ENCODE peak calls at places on chromosome 1, in four cellular contexts. V, O, Z and H are unnamed samples.

GRCh38 chr1:174812026-174812425 is 187.7 kb upstream of the CACYBP start:
- DNase-seq in V (no peak), O (no peak), Z (no peak), H (peak; percentile 72)

GRCh38 chr1:226603030-226603960 is 54.7 kb downstream of the STUM start:
- DNase-seq in V (no peak), O (no peak), Z (peak; percentile 6), H (peak; percentile 73)

GRCh38 chr1:178324003-178324402 is 172.8 kb downstream of the CLEC20A start:
- DNase-seq in V (no peak), O (no peak), Z (no peak), H (no peak)

GRCh38 chr1:201324306-201324705 is 41.0 kb downstream of the PKP1 start:
- DNase-seq in V (no peak), O (no peak), Z (no peak), H (no peak)

GRCh38 chr1:6000444-6001288 is 8.4 kb upstream of the NPHP4 start:
- DNase-seq in V (no peak), O (no peak), Z (no peak), H (no peak)

GRCh38 chr1:28466226-28466778 is 39.5 kb upstream of the RCC1 start:
- DNase-seq in V (no peak), O (no peak), Z (no peak), H (no peak)

GRCh38 chr1:100034465-100034864 is 64.7 kb downstream of the SLC35A3 start:
- DNase-seq in V (no peak), O (no peak), Z (peak; percentile 54), H (peak; percentile 48)

GRCh38 chr1:38941093-38941492 is 537 bp downstream of the RHBDL2 start:
- DNase-seq in V (no peak), O (no peak), Z (no peak), H (no peak)

GRCh38 chr1:61436016-61436415 is 288.9 kb downstream of the TM2D1 start:
- DNase-seq in V (no peak), O (no peak), Z (no peak), H (peak; percentile 9)

GRCh38 chr1:203607169-203607873 is 19.3 kb upstream of the ATP2B4 start:
- DNase-seq in V (peak; percentile 70), O (peak; percentile 51), Z (peak; percentile 96), H (peak; percentile 91)

GRCh38 chr1:6269271-6269996 is 8.5 kb upstream of the GPR153 start:
- DNase-seq in V (no peak), O (no peak), Z (no peak), H (no peak)

GRCh38 chr1:209305221-209305954 is 278.1 kb upstream of the CAMK1G start:
- DNase-seq in V (no peak), O (no peak), Z (no peak), H (no peak)

GRCh38 chr1:8736927-8737326 is 80.5 kb downstream of the RERE start:
- DNase-seq in V (no peak), O (no peak), Z (no peak), H (peak; percentile 45)

GRCh38 chr1:112618114-112618720 is 724 bp downstream of the ST7L start:
- DNase-seq in V (peak; percentile 33), O (peak; percentile 22), Z (peak; percentile 64), H (peak; percentile 39)

GRCh38 chr1:219533280-219533679 is 79.6 kb downstream of the ZC3H11B start:
- DNase-seq in V (no peak), O (no peak), Z (no peak), H (peak; percentile 95)

GRCh38 chr1:175757381-175758015 is 14.1 kb upstream of the TNR start:
- DNase-seq in V (no peak), O (no peak), Z (peak; percentile 24), H (no peak)

GRCh38 chr1:23369335-23370013 is at the start of gene ZNF436:
- DNase-seq in V (peak; percentile 33), O (no peak), Z (peak; percentile 93), H (peak; percentile 96)

GRCh38 chr1:12003762-12004161 is 15.5 kb upstream of the MIIP start:
- DNase-seq in V (no peak), O (no peak), Z (no peak), H (no peak)

GRCh38 chr1:43934279-43934985 is 831 bp downstream of the ARTN start:
- DNase-seq in V (peak; percentile 59), O (peak; percentile 29), Z (peak; percentile 58), H (peak; percentile 63)

GRCh38 chr1:11065796-11066195 is 6.0 kb upstream of the SRM start:
- DNase-seq in V (no peak), O (no peak), Z (no peak), H (no peak)

GRCh38 chr1:198449281-198449680 is 91.2 kb downstream of the ATP6V1G3 start:
- DNase-seq in V (no peak), O (no peak), Z (no peak), H (no peak)

GRCh38 chr1:64080947-64081562 is 122.4 kb upstream of the UBE2U start:
- DNase-seq in V (no peak), O (no peak), Z (peak; percentile 57), H (peak; percentile 62)

GRCh38 chr1:37631039-37631428 is 3.7 kb downstream of the RSPO1 start:
- DNase-seq in V (no peak), O (no peak), Z (peak; percentile 13), H (no peak)

GRCh38 chr1:22056921-22057320 is 4.4 kb downstream of the CDC42 start:
- DNase-seq in V (no peak), O (no peak), Z (no peak), H (no peak)

GRCh38 chr1:22053018-22053860 is 730 bp downstream of the CDC42 start:
- DNase-seq in V (peak; percentile 57), O (peak; percentile 45), Z (peak; percentile 87), H (peak; percentile 83)

GRCh38 chr1:22053861-22054770 is 1.6 kb downstream of the CDC42 start:
- DNase-seq in V (no peak), O (no peak), Z (peak; percentile 67), H (no peak)

GRCh38 chr1:22056043-22056442 is 3.5 kb downstream of the CDC42 start:
- DNase-seq in V (no peak), O (no peak), Z (peak; percentile 41), H (no peak)

GRCh38 chr1:22055463-22055862 is 3.0 kb downstream of the CDC42 start:
- DNase-seq in V (no peak), O (no peak), Z (no peak), H (no peak)
- H3K4me3 ChIP-seq in V (peak overlapping the region; percentile 16), O (peak overlapping the region; percentile 70), Z (no peak overlapping the region), H (peak overlapping the region; percentile 14)

GRCh38 chr1:81874461-81874860 is 73.7 kb downstream of the ADGRL2 start:
- DNase-seq in V (no peak), O (no peak), Z (no peak), H (no peak)

GRCh38 chr1:81873946-81874345 is 73.2 kb downstream of the ADGRL2 start:
- DNase-seq in V (no peak), O (no peak), Z (no peak), H (peak; percentile 44)

GRCh38 chr1:81878538-81878937 is 77.8 kb downstream of the ADGRL2 start:
- DNase-seq in V (no peak), O (no peak), Z (no peak), H (no peak)

GRCh38 chr1:81877940-81878339 is 77.2 kb downstream of the ADGRL2 start:
- DNase-seq in V (no peak), O (no peak), Z (no peak), H (peak; percentile 27)

DNA sequence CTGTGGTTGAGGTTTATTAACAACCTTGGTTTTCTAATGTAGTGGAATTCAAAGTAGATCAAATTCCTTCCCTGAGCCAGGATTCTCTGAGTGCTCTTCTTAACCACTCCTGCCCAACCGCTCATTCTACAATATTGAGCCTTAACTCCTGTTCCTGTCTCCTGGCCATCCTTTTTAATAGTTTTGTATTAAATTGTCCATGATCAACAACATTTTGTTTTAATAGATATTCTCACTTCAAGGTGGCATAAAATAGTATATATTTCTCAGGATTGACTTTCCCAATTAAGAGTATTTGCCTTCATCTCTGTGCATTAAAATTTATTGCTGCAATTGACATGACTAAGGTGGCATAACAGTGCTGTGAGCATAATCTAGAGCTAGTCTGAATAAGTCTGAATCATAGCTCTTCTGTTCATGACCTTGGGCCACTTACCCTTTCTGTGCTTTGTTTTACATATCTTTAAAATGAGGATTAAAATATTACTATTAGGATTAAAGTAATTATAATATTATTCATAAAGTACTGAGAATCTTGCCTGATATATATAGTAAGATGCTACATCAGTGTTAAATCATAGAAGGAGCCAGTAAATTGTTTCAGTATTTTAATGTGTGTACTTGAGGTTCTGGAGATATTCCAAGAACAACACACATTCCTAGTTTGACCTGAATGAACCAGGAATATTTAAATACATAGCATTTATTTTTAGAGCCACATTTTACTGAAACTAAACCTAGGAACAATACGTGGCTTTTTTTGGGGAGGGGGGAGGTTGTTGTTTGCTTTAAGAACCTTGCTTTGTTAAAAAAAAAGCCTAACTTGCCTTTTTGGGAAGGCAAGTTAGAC is 76.4 kb downstream of the ADGRL2 start:
- DNase-seq in V (no peak), O (no peak), Z (peak; percentile 57), H (peak; percentile 58)
- H3K4me3 ChIP-seq in V (no peak overlapping the region), O (no peak overlapping the region), Z (no peak overlapping the region), H (no peak overlapping the region)

DNA sequence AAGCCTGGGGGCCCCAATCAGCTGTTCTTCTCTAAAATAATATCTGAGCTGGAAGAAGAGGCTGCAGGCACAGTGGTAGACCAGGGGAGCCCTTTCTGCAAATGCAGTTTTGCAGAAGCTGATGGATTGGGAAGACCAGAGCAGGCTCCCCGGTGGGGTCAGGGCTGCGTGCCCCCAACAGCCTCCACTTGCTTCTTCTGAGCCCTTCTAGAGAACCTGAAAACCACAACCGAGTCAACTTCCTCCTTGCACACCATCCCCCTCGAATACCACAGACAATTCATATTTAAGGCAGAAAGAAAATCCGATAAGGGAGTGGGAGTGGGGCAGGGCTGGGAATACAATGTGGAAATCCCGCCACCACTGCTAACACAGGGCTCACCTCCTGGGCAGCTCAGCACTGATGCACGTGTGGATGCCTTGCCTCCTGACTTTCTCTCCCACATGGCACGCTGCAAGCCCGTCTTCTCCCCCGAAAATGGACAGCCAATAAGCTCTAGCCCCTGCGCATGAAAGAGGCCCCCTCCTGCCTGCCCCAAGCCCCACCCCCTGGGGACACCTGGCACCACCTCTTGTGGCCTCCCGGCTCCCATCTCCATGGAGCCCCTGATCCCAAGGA is 25.4 kb upstream of the ALDH4A1 start:
- DNase-seq in V (peak; percentile 41), O (no peak), Z (no peak), H (peak; percentile 37)
- H3K4me3 ChIP-seq in V (peak overlapping the region; percentile 63), O (peak overlapping the region; percentile 67), Z (no peak overlapping the region), H (no peak overlapping the region)

GRCh38 chr1:200316148-200316803 is 93.6 kb downstream of the ZNF281 start:
- DNase-seq in V (no peak), O (no peak), Z (no peak), H (no peak)

GRCh38 chr1:200317236-200317635 is 92.6 kb downstream of the ZNF281 start:
- DNase-seq in V (no peak), O (no peak), Z (peak; percentile 54), H (peak; percentile 42)

GRCh38 chr1:200311256-200311655 is 98.6 kb downstream of the ZNF281 start:
- DNase-seq in V (no peak), O (no peak), Z (peak; percentile 44), H (no peak)

GRCh38 chr1:200310824-200311223 is 99.0 kb downstream of the ZNF281 start:
- DNase-seq in V (no peak), O (no peak), Z (no peak), H (no peak)

DNA sequence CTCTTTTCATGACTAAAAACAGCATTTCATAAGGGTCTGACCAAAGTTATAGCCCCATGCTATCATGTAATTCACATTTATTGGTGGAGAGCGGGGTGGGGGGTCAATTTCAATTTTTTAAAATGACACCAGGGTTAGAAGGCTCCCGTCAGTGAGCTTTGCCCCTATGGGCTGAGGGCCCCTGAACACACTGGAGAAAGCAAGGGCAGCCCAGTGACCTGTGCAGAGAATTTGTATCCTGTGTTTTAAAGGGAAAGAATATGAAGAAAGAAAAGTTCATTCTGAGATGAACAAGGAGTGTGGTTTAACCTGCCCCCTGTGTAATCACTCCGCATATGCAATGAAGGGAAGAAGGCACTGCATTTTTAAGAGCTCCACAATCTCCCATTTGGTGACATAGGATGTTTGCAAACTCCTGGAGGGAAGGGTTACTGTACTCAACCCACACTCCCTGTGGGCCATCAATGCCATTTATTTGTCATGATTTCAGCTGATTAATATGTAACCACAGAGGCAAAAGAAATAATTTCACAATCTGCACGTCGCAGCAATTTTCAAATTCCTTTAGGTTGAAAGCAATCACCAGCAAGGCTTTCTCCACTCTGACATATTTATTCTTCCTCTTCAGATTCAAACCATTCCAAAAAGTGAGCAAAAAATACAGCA is 95.6 kb downstream of the ZNF281 start:
- DNase-seq in V (no peak), O (no peak), Z (peak; percentile 46), H (peak; percentile 72)
- H3K4me3 ChIP-seq in V (no peak overlapping the region), O (no peak overlapping the region), Z (no peak overlapping the region), H (no peak overlapping the region)